ENCODE peak calls at places on chromosome 4, in nine cellular contexts. A is uterus, D is fibroblast of the aortic adventitia, Y is esophagus muscularis mucosa, K is bronchial epithelial cell, I is AG04449, C is foreskin fibroblast, T is brain microvascular endothelial cell, S is heart right ventricle. Z is an unnamed sample.

GRCh38 chr4:97144199-97144598 is 999.1 kb downstream of the STPG2 start:
- DNase-seq in A (no peak), D (no peak), Y (no peak), K (no peak), I (no peak), C (no peak), T (no peak), S (no peak), Z (no peak)

GRCh38 chr4:2937146-2937857 is 25.9 kb downstream of the NOP14 start:
- DNase-seq in A (no peak), D (no peak), Y (no peak), K (peak; percentile 99), I (no peak), C (no peak), T (peak; percentile 64), S (no peak), Z (peak; percentile 53)

GRCh38 chr4:158810487-158811215 is 41.8 kb downstream of the FNIP2 start:
- DNase-seq in A (peak; percentile 76), D (peak; percentile 100), Y (peak; percentile 93), K (peak; percentile 95), I (peak; percentile 95), C (peak; percentile 92), T (peak; percentile 98), S (peak; percentile 77), Z (peak; percentile 99)

GRCh38 chr4:71992571-71992970 is 39.2 kb upstream of the NPFFR2 start:
- DNase-seq in A (no peak), D (peak; percentile 79), Y (no peak), K (peak; percentile 24), I (no peak), C (no peak), T (peak; percentile 4), S (no peak), Z (peak; percentile 17)

GRCh38 chr4:79445371-79445781 is 37.3 kb upstream of the GK2 start:
- DNase-seq in A (no peak), D (no peak), Y (no peak), K (no peak), I (no peak), C (no peak), T (no peak), S (no peak), Z (no peak)

GRCh38 chr4:183906736-183907651 is 1.9 kb downstream of the STOX2 start:
- DNase-seq in A (no peak), D (no peak), Y (no peak), K (no peak), I (no peak), C (no peak), T (no peak), S (no peak), Z (no peak)

GRCh38 chr4:25810815-25811690 is 51.7 kb downstream of the SEL1L3 start:
- DNase-seq in A (no peak), D (peak; percentile 16), Y (no peak), K (peak; percentile 27), I (no peak), C (no peak), T (peak; percentile 37), S (no peak), Z (peak; percentile 72)

GRCh38 chr4:168162604-168163003 is 70.3 kb downstream of the ANXA10 start:
- DNase-seq in A (no peak), D (peak; percentile 51), Y (no peak), K (peak; percentile 83), I (no peak), C (no peak), T (peak; percentile 52), S (no peak), Z (peak; percentile 35)

GRCh38 chr4:140141196-140141845 is 12.7 kb downstream of the MAML3 start:
- DNase-seq in A (no peak), D (no peak), Y (no peak), K (peak; percentile 77), I (no peak), C (no peak), T (no peak), S (no peak), Z (no peak)

GRCh38 chr4:5774416-5775056 is 63.5 kb downstream of the EVC start:
- DNase-seq in A (no peak), D (no peak), Y (no peak), K (no peak), I (no peak), C (no peak), T (no peak), S (no peak), Z (no peak)

GRCh38 chr4:55121246-55121645 is 4.1 kb downstream of the KDR start:
- DNase-seq in A (no peak), D (peak; percentile 34), Y (no peak), K (no peak), I (no peak), C (no peak), T (no peak), S (no peak), Z (peak; percentile 6)

GRCh38 chr4:184826315-184827266 is 823 bp upstream of the ACSL1 start:
- DNase-seq in A (peak; percentile 35), D (no peak), Y (no peak), K (no peak), I (no peak), C (no peak), T (no peak), S (no peak), Z (no peak)

GRCh38 chr4:66489783-66490452 is 819.6 kb upstream of the EPHA5 start:
- DNase-seq in A (no peak), D (peak; percentile 95), Y (no peak), K (peak; percentile 66), I (no peak), C (no peak), T (peak; percentile 82), S (no peak), Z (peak; percentile 7)

GRCh38 chr4:140046573-140046972 is 107.4 kb downstream of the MAML3 start:
- DNase-seq in A (no peak), D (no peak), Y (no peak), K (no peak), I (no peak), C (no peak), T (no peak), S (no peak), Z (no peak)

GRCh38 chr4:181293014-181293413 is 950.2 kb upstream of the TENM3 start:
- DNase-seq in A (no peak), D (no peak), Y (no peak), K (no peak), I (no peak), C (no peak), T (no peak), S (no peak), Z (no peak)

GRCh38 chr4:244471-244870 is 60.8 kb downstream of the ZNF732 start:
- DNase-seq in A (peak; percentile 30), D (peak; percentile 2), Y (no peak), K (no peak), I (no peak), C (no peak), T (peak; percentile 7), S (peak; percentile 40), Z (peak; percentile 18)

GRCh38 chr4:243407-243806 is 61.9 kb downstream of the ZNF732 start:
- DNase-seq in A (no peak), D (no peak), Y (no peak), K (no peak), I (no peak), C (no peak), T (no peak), S (no peak), Z (no peak)

DNA sequence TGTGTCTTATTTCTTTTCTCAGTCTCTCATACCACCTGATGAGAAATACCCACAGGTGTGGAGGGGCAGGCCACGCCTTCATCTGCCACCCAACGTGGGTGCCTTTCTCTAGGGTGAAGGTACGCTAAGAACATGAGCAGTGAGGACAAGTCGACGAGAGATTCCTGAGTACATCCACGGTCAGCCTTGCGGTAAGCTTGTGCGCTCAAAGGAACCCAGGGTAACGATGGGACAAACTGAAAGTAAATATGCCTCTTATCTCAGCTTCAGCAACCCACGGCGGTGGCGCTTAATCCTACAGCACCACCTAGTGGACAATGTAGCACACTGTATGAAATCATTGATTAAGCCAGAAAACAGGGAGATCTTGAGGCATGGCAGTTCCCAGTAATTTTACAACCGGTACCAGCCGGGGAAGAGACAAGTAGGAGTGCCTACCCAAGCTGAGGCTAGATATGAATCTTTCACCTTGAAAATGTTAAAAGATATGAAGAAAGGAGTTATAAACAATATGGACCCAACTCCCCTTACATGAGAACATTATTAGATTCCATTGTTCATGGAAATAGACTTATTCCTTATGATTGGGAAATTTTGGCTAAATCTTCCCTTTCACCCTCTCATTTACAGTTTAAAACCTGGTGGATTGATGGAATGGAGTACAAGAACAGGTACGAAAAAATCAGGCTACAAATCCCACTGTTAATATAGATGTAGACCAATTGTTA is 63.0 kb downstream of the ZNF732 start:
- DNase-seq in A (peak; percentile 68), D (peak; percentile 34), Y (no peak), K (peak; percentile 37), I (no peak), C (peak; percentile 6), T (peak; percentile 46), S (peak; percentile 70), Z (peak; percentile 52)
- TF ChIP-seq CTCF in A (peak; percentile 88), D (peak; percentile 40), Y (peak; percentile 90), K (peak; percentile 55), I (peak; percentile 9), C (peak; percentile 26), T (peak; percentile 62), S (peak; percentile 91), Z (peak; percentile 46)

GRCh38 chr4:136687118-136687517 is 845.2 kb downstream of the PCDH18 start:
- DNase-seq in A (no peak), D (peak; percentile 1), Y (no peak), K (no peak), I (no peak), C (no peak), T (no peak), S (no peak), Z (no peak)
- TF ChIP-seq CTCF in A (no peak), D (no peak), Y (no peak), K (no peak), I (no peak), C (no peak), T (peak; percentile 44), S (no peak), Z (peak; percentile 0)

DNA sequence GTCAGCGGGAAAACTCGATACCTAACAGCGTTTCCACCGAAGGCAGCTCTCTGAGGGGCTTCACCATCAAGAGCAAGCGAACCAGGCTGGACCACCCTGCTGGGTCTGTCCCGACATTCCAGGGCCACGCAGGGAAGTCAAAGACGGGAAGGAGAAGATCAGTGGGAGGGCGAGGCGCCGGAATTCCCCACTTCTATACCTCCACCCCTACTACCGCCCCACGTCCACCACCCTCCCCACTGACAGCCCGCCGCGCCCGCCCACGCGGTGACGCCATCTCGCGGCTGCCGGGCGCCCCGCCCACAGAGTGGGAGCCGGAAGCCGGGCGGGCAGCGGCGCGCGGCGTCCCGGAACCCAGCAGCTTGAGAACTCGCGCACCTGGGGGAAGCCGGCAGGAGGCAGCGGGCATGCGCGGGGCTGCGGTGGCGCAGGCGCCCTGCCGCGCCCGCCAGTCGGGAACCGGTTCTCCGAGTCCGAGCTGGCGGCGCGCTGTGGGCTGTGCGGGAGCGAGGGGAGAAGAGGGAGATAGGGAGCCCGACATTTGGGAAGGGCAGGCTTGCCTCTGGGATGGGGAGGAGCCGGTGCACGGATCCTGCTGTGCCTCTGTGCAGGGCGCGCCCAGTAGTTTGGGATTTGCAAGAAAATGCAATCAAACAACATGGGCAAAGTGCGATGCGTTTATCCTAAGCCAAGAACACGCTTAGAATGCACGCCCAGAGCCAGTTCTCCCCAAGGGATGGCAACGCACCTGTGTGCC is 3.2 kb upstream of the STIM2 start:
- DNase-seq in A (peak; percentile 85), D (peak; percentile 85), Y (peak; percentile 94), K (peak; percentile 80), I (no peak), C (peak; percentile 88), T (peak; percentile 63), S (peak; percentile 87), Z (peak; percentile 68)
- TF ChIP-seq CTCF in A (peak; percentile 13), D (no peak), Y (no peak), K (no peak), I (no peak), C (no peak), T (no peak), S (peak; percentile 29), Z (no peak)

GRCh38 chr4:73615613-73616012 is 4.6 kb downstream of the RASSF6 start:
- DNase-seq in A (no peak), D (no peak), Y (no peak), K (peak; percentile 74), I (no peak), C (no peak), T (no peak), S (no peak), Z (no peak)
- TF ChIP-seq CTCF in A (no peak), D (no peak), Y (no peak), K (peak; percentile 42), I (no peak), C (no peak), T (peak; percentile 24), S (no peak), Z (no peak)

Z was measured in fibroblast of mammary gland.